ENCODE peak calls at places on chromosomes 2 and 18, in nine cellular contexts. F, Z, A, N, D, O, K, R and X are unnamed samples.

GRCh38 chr2:134917219-134917957 is 1.2 kb upstream of the CCNT2 start:
- DNase-seq in K (no peak), D (no peak), R (peak), Z (no peak), A (no peak), F (no peak), O (no peak), N (no peak), X (no peak)

GRCh38 chr2:168663993-168664392 is 138.4 kb upstream of the NOSTRIN start:
- DNase-seq in K (no peak), N (peak), Z (peak), F (no peak), D (peak), R (no peak), A (no peak), O (no peak), X (no peak)

GRCh38 chr2:61769093-61769675 is 84.7 kb downstream of the FAM161A start:
- DNase-seq in A (no peak), R (no peak), F (peak), N (no peak), Z (no peak), K (no peak), O (no peak), D (no peak), X (no peak)

GRCh38 chr2:217948341-217948791 is 54.4 kb downstream of the TNS1 start:
- DNase-seq in K (no peak), F (no peak), N (no peak), Z (no peak), R (no peak), D (no peak), A (no peak), O (no peak), X (no peak)

GRCh38 chr2:113052767-113053166 is at the start of gene IL36B:
- DNase-seq in A (no peak), D (no peak), Z (no peak), K (no peak), R (no peak), N (no peak), O (no peak), F (no peak), X (no peak)

GRCh38 chr2:1521191-1521877 is 108.1 kb downstream of the TPO start:
- DNase-seq in K (no peak), Z (no peak), R (no peak), N (no peak), D (no peak), F (no peak), O (no peak), A (no peak), X (no peak)

GRCh38 chr2:127515383-127515915 is 10.8 kb downstream of the IWS1 start:
- DNase-seq in Z (no peak), R (no peak), D (no peak), F (no peak), A (no peak), N (no peak), O (no peak), K (no peak), X (no peak)

GRCh38 chr18:57953883-57954282 is 90.1 kb upstream of the NEDD4L start:
- DNase-seq in O (no peak), K (no peak), D (no peak), A (no peak), Z (no peak), F (no peak), N (no peak), R (no peak), X (no peak)

GRCh38 chr2:215698566-215698965 is 262.7 kb upstream of the FN1 start:
- DNase-seq in F (no peak), D (peak), Z (peak), A (peak), N (peak), O (no peak), K (no peak), R (no peak), X (no peak)

GRCh38 chr2:160394153-160394552 is 99.5 kb downstream of the RBMS1 start:
- DNase-seq in N (no peak), O (peak), R (no peak), F (no peak), D (no peak), Z (no peak), A (no peak), K (no peak), X (peak)

GRCh38 chr2:101435011-101435862 is 39.7 kb downstream of the RFX8 start:
- DNase-seq in Z (peak), A (no peak), R (peak), F (no peak), D (peak), K (peak), N (peak), O (no peak), X (no peak)

GRCh38 chr2:58895849-58896248 is 654.7 kb upstream of the FANCL start:
- DNase-seq in F (no peak), K (no peak), N (no peak), Z (no peak), O (no peak), A (no peak), R (no peak), D (peak), X (no peak)

DNA sequence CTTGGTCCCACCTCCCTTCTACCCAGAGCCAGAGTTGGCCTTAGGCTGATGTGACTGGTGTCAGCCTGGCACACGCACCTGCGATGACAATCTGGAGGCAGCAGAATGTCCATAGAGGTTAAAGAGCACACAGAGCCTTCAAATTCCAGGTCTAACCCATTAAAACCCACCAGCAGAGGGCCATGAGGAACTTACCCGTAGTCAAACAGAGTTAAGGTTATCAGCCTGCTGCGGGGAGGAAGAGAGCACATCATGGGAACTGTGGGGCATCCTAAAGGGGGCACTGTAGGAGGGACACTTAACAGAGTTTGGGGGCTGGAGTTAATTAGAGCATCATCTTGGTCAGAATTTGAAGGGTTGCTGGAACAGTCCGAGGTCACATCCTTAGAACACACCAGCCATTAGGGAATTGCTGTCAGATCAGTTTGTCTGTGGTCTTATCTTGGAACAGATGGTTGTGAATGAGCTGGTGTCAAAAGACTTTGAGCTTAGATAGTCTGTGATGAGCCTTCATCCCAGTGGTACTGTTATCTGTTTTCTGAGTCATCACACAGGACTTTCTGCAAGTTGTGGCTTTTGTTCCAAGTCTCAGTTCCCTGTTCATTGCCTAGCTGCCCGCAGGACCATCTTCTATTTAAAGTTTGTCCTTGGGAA is 248.6 kb downstream of the LOXHD1 start:
- DNase-seq in A (no peak), F (no peak), D (no peak), N (no peak), O (no peak), R (no peak), Z (no peak), K (no peak), X (no peak)
- TF ChIP-seq CTCF in A (no peak), F (no peak), D (no peak), N (no peak), O (no peak), R (peak), Z (no peak), K (peak), X (peak)

GRCh38 chr2:164126960-164127359 is 391.2 kb upstream of the FIGN start:
- DNase-seq in A (no peak), O (no peak), D (peak), K (no peak), R (no peak), F (no peak), Z (no peak), N (peak), X (no peak)
- TF ChIP-seq CTCF in A (no peak), O (no peak), D (peak), K (peak), R (no peak), F (peak), Z (no peak), N (peak), X (no peak)

GRCh38 chr18:3264362-3264761 is 2.4 kb downstream of the MYL12B start:
- DNase-seq in N (no peak), D (no peak), F (no peak), A (no peak), K (no peak), R (no peak), O (no peak), Z (peak), X (no peak)
- TF ChIP-seq CTCF in N (no peak), D (no peak), F (no peak), A (no peak), K (no peak), R (no peak), O (no peak), Z (no peak), X (no peak)

GRCh38 chr2:98515571-98515927 is 70.9 kb downstream of the INPP4A start:
- DNase-seq in N (no peak), K (no peak), D (no peak), R (no peak), O (no peak), A (no peak), Z (no peak), F (no peak), X (no peak)

GRCh38 chr2:98519156-98519555 is 74.5 kb downstream of the INPP4A start:
- DNase-seq in F (no peak), Z (peak), D (peak), R (no peak), N (no peak), K (no peak), O (no peak), A (no peak), X (no peak)

GRCh38 chr2:98517636-98518035 is 73.0 kb downstream of the INPP4A start:
- DNase-seq in A (no peak), Z (no peak), K (no peak), R (no peak), D (no peak), N (no peak), F (no peak), O (no peak), X (no peak)

GRCh38 chr2:98519851-98520250 is 75.2 kb downstream of the INPP4A start:
- DNase-seq in R (no peak), A (no peak), Z (no peak), D (no peak), K (no peak), O (no peak), F (no peak), N (no peak), X (no peak)

DNA sequence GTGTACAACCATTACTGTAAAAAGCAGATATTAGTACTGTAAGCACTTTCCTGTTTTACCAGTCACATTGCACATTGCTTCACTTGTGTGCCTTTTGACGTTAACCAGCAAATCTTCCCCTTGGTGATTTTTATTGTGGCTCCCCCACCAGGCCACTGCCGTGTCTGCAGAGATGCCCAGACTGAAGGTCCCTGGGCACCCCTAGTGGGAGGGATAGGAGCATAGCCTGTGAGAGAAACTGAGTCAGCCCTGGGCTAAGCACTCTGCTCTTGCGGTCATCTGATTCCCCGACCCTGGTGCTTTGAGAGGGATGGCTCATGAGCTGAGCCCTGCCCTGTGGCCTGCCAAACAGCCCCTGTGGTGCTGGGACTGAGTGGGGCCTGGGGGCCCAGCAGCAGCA is 73.4 kb downstream of the INPP4A start:
- DNase-seq in F (peak), A (no peak), Z (no peak), N (no peak), O (peak), D (no peak), R (no peak), K (no peak), X (no peak)
- TF ChIP-seq CTCF in F (peak), A (no peak), Z (peak), N (peak), O (peak), D (peak), R (no peak), K (peak), X (peak)